ENCODE peak calls at places on chromosome 3, in nine cellular contexts. J is GM13976, A is HFFc6, F is dorsolateral prefrontal cortex, I is B cell, X is tibial artery, L is nephron progenitor cell, Z is activated B cell treated with CpG ODN at 0.5 μM for 24 hours, H is fibroblast of mammary gland. G is an unnamed sample.

GRCh38 chr3:190205739-190206138 is 85.0 kb upstream of the P3H2 start:
- DNase-seq in J (peak; percentile 67), A (peak; percentile 69), F (no peak), I (no peak), X (no peak), L (no peak), Z (no peak), H (peak; percentile 86), G (no peak)

GRCh38 chr3:197309528-197310361 is 11.3 kb upstream of the DLG1 start:
- DNase-seq in J (no peak), A (peak; percentile 92), F (no peak), I (no peak), X (no peak), L (no peak), Z (no peak), H (peak; percentile 95), G (no peak)

GRCh38 chr3:52468336-52468735 is 12.9 kb downstream of the NISCH start:
- DNase-seq in J (no peak), A (no peak), F (no peak), I (no peak), X (no peak), L (no peak), Z (no peak), H (peak; percentile 61), G (no peak)

GRCh38 chr3:29695201-29695904 is 414.5 kb downstream of the RBMS3 start:
- DNase-seq in J (no peak), A (peak; percentile 67), F (no peak), I (no peak), X (no peak), L (no peak), Z (no peak), H (peak; percentile 93), G (no peak)

GRCh38 chr3:377158-377561 is 180.6 kb downstream of the CHL1 start:
- DNase-seq in J (peak; percentile 21), A (peak; percentile 37), F (no peak), I (peak; percentile 12), X (no peak), L (peak; percentile 8), Z (no peak), H (peak; percentile 62), G (no peak)

GRCh38 chr3:185353823-185354614 is 8.9 kb upstream of the MAP3K13 start:
- DNase-seq in J (peak; percentile 73), A (peak; percentile 41), F (no peak), I (peak; percentile 42), X (peak; percentile 67), L (peak; percentile 79), Z (peak; percentile 19), H (peak; percentile 68), G (peak; percentile 74)

GRCh38 chr3:125322166-125322565 is 53.0 kb downstream of the ZNF148 start:
- DNase-seq in J (no peak), A (peak; percentile 55), F (no peak), I (no peak), X (no peak), L (no peak), Z (no peak), H (peak; percentile 90), G (no peak)

GRCh38 chr3:60584250-60584649 is 667.0 kb downstream of the FHIT start:
- DNase-seq in J (no peak), A (peak; percentile 56), F (no peak), I (no peak), X (no peak), L (no peak), Z (no peak), H (peak; percentile 22), G (no peak)

GRCh38 chr3:180036092-180036677 is 552 bp downstream of the PEX5L start:
- DNase-seq in J (no peak), A (no peak), F (no peak), I (no peak), X (no peak), L (no peak), Z (no peak), H (no peak), G (peak; percentile 25)

GRCh38 chr3:120114981-120115380 is 20.7 kb upstream of the GSK3B start:
- DNase-seq in J (no peak), A (no peak), F (no peak), I (no peak), X (no peak), L (no peak), Z (no peak), H (peak; percentile 34), G (no peak)

GRCh38 chr3:48655586-48655985 is 7.1 kb downstream of the CELSR3 start:
- DNase-seq in J (peak; percentile 65), A (no peak), F (no peak), I (peak; percentile 79), X (no peak), L (no peak), Z (no peak), H (no peak), G (no peak)

GRCh38 chr3:16033889-16034687 is 140.4 kb upstream of the GALNT15 start:
- DNase-seq in J (no peak), A (peak; percentile 57), F (no peak), I (no peak), X (no peak), L (no peak), Z (no peak), H (peak; percentile 8), G (no peak)

DNA sequence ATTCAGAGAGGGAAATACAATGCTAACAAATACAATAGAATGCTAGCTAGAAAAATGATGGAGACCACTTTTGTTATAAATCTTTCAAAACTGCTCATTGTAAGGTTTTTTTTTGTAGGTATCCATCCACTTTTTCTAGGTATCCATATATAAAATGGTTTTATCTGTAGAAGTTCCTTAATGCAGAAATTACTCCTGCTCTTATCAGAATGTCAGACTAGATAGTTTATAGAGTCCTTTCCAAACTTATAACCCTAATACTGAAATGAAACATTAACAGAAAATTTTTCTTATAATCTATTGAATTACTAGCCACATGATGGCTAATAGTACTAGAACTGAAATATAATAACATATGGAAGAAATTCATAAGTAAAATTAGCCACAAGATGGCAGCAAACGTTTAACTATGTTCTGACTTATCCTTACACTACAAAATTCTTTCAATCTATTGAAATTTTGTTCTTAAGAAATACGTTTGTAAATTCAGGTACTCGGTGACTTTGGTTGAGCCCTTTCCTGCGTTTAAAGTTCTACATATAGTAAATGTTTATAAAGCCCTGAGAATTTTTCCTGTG is 58.5 kb downstream of the ECT2 start:
- DNase-seq in J (no peak), A (peak; percentile 50), F (no peak), I (no peak), X (no peak), L (no peak), Z (no peak), H (peak; percentile 61), G (no peak)
- TF ChIP-seq CTCF in J (no peak), A (peak; percentile 78), F (peak; percentile 60), I (peak; percentile 65), X (peak; percentile 18), L (peak; percentile 45), Z (no peak), H (peak; percentile 25), G (peak; percentile 48)

GRCh38 chr3:101131767-101132166 is 138.5 kb upstream of the ABI3BP start:
- DNase-seq in J (no peak), A (no peak), F (no peak), I (no peak), X (no peak), L (no peak), Z (no peak), H (no peak), G (no peak)
- TF ChIP-seq CTCF in J (no peak), A (peak; percentile 26), F (no peak), I (no peak), X (no peak), L (peak; percentile 7), Z (no peak), H (no peak), G (peak; percentile 14)

GRCh38 chr3:46454209-46454595 is 10.5 kb downstream of the LTF start:
- DNase-seq in J (no peak), A (no peak), F (no peak), I (no peak), X (no peak), L (no peak), Z (no peak), H (no peak), G (no peak)

GRCh38 chr3:46448721-46449120 is 16.0 kb downstream of the LTF start:
- DNase-seq in J (no peak), A (no peak), F (no peak), I (no peak), X (no peak), L (no peak), Z (no peak), H (no peak), G (no peak)

GRCh38 chr3:46453526-46454208 is 11.0 kb downstream of the LTF start:
- DNase-seq in J (no peak), A (no peak), F (no peak), I (no peak), X (no peak), L (no peak), Z (no peak), H (no peak), G (no peak)

GRCh38 chr3:46447535-46447934 is 17.2 kb downstream of the LTF start:
- DNase-seq in J (no peak), A (no peak), F (no peak), I (no peak), X (no peak), L (no peak), Z (no peak), H (no peak), G (no peak)

DNA sequence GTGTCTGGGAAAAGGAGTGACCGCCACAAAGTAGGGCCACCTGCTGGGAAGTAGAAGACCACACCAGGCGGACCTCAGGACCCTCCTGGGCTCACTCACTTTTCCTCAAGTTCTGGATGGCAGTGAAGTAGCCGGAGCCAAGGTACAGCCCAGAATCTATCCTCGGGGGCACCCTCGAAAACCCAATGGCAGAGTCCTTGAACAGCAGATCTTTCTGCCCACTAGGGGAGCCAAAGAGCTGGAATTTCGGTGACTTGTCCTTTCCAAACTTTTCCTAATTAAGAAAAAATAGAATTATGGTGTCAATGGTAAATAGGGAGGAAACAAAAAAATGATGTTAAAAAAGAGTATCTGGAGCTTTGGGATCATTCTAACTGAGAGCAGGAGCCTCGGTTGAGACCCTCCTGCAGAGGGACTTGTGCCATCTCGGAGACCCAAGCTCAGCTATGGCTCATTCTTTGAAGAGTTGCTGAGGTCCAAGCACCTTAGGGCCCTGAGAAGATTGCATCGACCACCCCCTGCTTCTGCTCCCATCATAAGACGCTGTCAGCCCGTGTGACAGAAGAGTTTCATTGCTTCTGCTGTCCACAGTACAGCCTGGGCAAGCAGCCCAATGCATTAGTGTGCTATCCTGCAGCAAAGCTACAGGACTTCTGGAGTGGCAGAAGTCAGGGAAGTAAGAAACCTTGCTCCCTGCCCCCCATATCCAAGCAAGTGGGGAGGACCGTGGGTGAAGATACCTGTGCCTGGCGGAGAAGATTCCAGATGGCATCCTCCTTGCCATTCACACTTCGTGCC is 14.8 kb downstream of the LTF start:
- DNase-seq in J (no peak), A (no peak), F (no peak), I (no peak), X (no peak), L (peak; percentile 25), Z (no peak), H (peak; percentile 11), G (no peak)
- TF ChIP-seq CTCF in J (peak; percentile 31), A (peak; percentile 87), F (peak; percentile 46), I (peak; percentile 60), X (peak; percentile 17), L (peak; percentile 58), Z (no peak), H (peak; percentile 68), G (peak; percentile 76)

DNA sequence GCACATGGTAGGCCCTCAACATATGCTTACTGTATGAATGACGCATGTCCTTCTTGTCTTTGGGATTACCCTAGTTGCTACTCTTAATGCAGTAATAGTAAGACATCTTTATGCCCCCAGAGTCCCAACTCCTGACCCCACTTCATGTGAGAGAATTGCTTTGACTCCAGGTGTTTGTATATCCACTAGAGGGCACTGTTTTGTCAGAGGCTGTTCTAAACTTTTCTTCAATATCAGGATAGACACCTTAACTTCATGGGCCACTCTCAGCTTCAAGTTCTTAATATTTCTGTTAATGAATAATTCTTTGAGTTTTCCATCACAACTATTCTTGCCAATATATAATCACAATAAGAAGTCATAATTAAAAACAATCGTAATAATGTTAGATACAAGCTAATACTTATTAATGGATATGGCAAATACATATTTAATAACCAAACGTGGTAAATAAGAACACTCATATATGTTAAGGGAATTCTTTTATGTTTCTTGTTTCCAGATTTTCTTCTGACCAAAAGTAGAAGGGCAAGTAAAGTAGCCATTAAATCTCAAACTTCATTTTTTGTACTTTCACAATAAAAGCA is 337.2 kb upstream of the DNAJC19 start:
- DNase-seq in J (peak; percentile 26), A (no peak), F (no peak), I (peak; percentile 13), X (no peak), L (peak; percentile 10), Z (no peak), H (peak; percentile 34), G (no peak)
- TF ChIP-seq CTCF in J (peak; percentile 34), A (peak; percentile 64), F (peak; percentile 82), I (peak; percentile 77), X (no peak), L (peak; percentile 82), Z (no peak), H (peak; percentile 68), G (peak; percentile 82)

G was measured in glutamatergic neuron.